ENCODE peak calls at places on chromosome 16, in eight cellular contexts. One of them, this sample, is unnamed.

GRCh38 chr16:76294691-76295214 is 17.6 kb downstream of the CNTNAP4 start:
- DNase-seq in H4: no peak
- DNase-seq in hypothalamus: no peak
- DNase-seq in A549: no peak
- DNase-seq in HTR-8/SVneo: no peak
- DNase-seq in EL: no peak
- DNase-seq in HFF-Myc: no peak
- DNase-seq in fibroblast of mammary gland: no peak
- DNase-seq in this sample: no peak

GRCh38 chr16:65934443-65934842 is 432.0 kb upstream of the CDH5 start:
- DNase-seq in H4: no peak
- DNase-seq in hypothalamus: no peak
- DNase-seq in A549: no peak
- DNase-seq in HTR-8/SVneo: no peak
- DNase-seq in EL: no peak
- DNase-seq in HFF-Myc: no peak
- DNase-seq in fibroblast of mammary gland: no peak
- DNase-seq in this sample: no peak

GRCh38 chr16:23072769-23073549 is 76.3 kb downstream of the USP31 start:
- DNase-seq in H4: no peak
- DNase-seq in hypothalamus: no peak
- DNase-seq in A549: peak
- DNase-seq in HTR-8/SVneo: no peak
- DNase-seq in EL: peak
- DNase-seq in HFF-Myc: no peak
- DNase-seq in fibroblast of mammary gland: peak
- DNase-seq in this sample: peak

GRCh38 chr16:11835891-11836652 is 15.3 kb downstream of the RSL1D1 start:
- DNase-seq in H4: peak
- DNase-seq in hypothalamus: no peak
- DNase-seq in A549: no peak
- DNase-seq in HTR-8/SVneo: no peak
- DNase-seq in EL: peak
- DNase-seq in HFF-Myc: peak
- DNase-seq in fibroblast of mammary gland: peak
- DNase-seq in this sample: peak

GRCh38 chr16:16864536-16864935 is 485.6 kb downstream of the NPIPA7 start:
- DNase-seq in H4: no peak
- DNase-seq in hypothalamus: no peak
- DNase-seq in A549: no peak
- DNase-seq in HTR-8/SVneo: no peak
- DNase-seq in EL: no peak
- DNase-seq in HFF-Myc: no peak
- DNase-seq in fibroblast of mammary gland: no peak
- DNase-seq in this sample: no peak

GRCh38 chr16:17056666-17057065 is 414.1 kb downstream of the XYLT1 start:
- DNase-seq in H4: no peak
- DNase-seq in hypothalamus: no peak
- DNase-seq in A549: no peak
- DNase-seq in HTR-8/SVneo: no peak
- DNase-seq in EL: no peak
- DNase-seq in HFF-Myc: no peak
- DNase-seq in fibroblast of mammary gland: no peak
- DNase-seq in this sample: no peak

GRCh38 chr16:68640972-68641371 is 4.1 kb upstream of the CDH3 start:
- DNase-seq in H4: peak
- DNase-seq in hypothalamus: no peak
- DNase-seq in A549: no peak
- DNase-seq in HTR-8/SVneo: no peak
- DNase-seq in EL: peak
- DNase-seq in HFF-Myc: no peak
- DNase-seq in fibroblast of mammary gland: no peak
- DNase-seq in this sample: peak

GRCh38 chr16:85304337-85304736 is 192.1 kb upstream of the CIBAR2 start:
- DNase-seq in H4: no peak
- DNase-seq in hypothalamus: no peak
- DNase-seq in A549: no peak
- DNase-seq in HTR-8/SVneo: no peak
- DNase-seq in EL: no peak
- DNase-seq in HFF-Myc: no peak
- DNase-seq in fibroblast of mammary gland: no peak
- DNase-seq in this sample: no peak

GRCh38 chr16:23320695-23321094 is 18.6 kb downstream of the SCNN1B start:
- DNase-seq in H4: no peak
- DNase-seq in hypothalamus: no peak
- DNase-seq in A549: no peak
- DNase-seq in HTR-8/SVneo: no peak
- DNase-seq in EL: no peak
- DNase-seq in HFF-Myc: no peak
- DNase-seq in fibroblast of mammary gland: no peak
- DNase-seq in this sample: no peak

GRCh38 chr16:51353055-51353454 is 202.0 kb upstream of the SALL1 start:
- DNase-seq in H4: no peak
- DNase-seq in hypothalamus: no peak
- DNase-seq in A549: no peak
- DNase-seq in HTR-8/SVneo: no peak
- DNase-seq in EL: no peak
- DNase-seq in HFF-Myc: no peak
- DNase-seq in fibroblast of mammary gland: no peak
- DNase-seq in this sample: no peak

GRCh38 chr16:526181-527014 is 1.1 kb upstream of the CAPN15 start:
- DNase-seq in H4: no peak
- DNase-seq in hypothalamus: no peak
- DNase-seq in A549: no peak
- DNase-seq in HTR-8/SVneo: no peak
- DNase-seq in EL: peak
- DNase-seq in HFF-Myc: no peak
- DNase-seq in fibroblast of mammary gland: peak
- DNase-seq in this sample: peak

GRCh38 chr16:69613283-69614154 is 47.8 kb downstream of the NFAT5 start:
- DNase-seq in H4: no peak
- DNase-seq in hypothalamus: no peak
- DNase-seq in A549: no peak
- DNase-seq in HTR-8/SVneo: no peak
- DNase-seq in EL: no peak
- DNase-seq in HFF-Myc: no peak
- DNase-seq in fibroblast of mammary gland: peak
- DNase-seq in this sample: peak

GRCh38 chr16:64870859-64871258 is 251.0 kb downstream of the CDH11 start:
- DNase-seq in H4: no peak
- DNase-seq in hypothalamus: no peak
- DNase-seq in A549: no peak
- DNase-seq in HTR-8/SVneo: no peak
- DNase-seq in EL: no peak
- DNase-seq in HFF-Myc: no peak
- DNase-seq in fibroblast of mammary gland: no peak
- DNase-seq in this sample: no peak

GRCh38 chr16:82655315-82655714 is 28.5 kb downstream of the CDH13 start:
- DNase-seq in H4: peak
- DNase-seq in hypothalamus: no peak
- DNase-seq in A549: no peak
- DNase-seq in HTR-8/SVneo: peak
- DNase-seq in EL: peak
- DNase-seq in HFF-Myc: peak
- DNase-seq in fibroblast of mammary gland: peak
- DNase-seq in this sample: peak

GRCh38 chr16:64580558-64580957 is 541.3 kb downstream of the CDH11 start:
- DNase-seq in H4: no peak
- DNase-seq in hypothalamus: no peak
- DNase-seq in A549: no peak
- DNase-seq in HTR-8/SVneo: no peak
- DNase-seq in EL: no peak
- DNase-seq in HFF-Myc: no peak
- DNase-seq in fibroblast of mammary gland: no peak
- DNase-seq in this sample: no peak

GRCh38 chr16:72122916-72123315 is 29.3 kb downstream of the DHX38 start:
- DNase-seq in H4: no peak
- DNase-seq in hypothalamus: no peak
- DNase-seq in A549: no peak
- DNase-seq in HTR-8/SVneo: no peak
- DNase-seq in EL: no peak
- DNase-seq in HFF-Myc: no peak
- DNase-seq in fibroblast of mammary gland: no peak
- DNase-seq in this sample: no peak

GRCh38 chr16:30923554-30924085 is at the start of gene FBXL19:
- DNase-seq in H4: no peak
- DNase-seq in hypothalamus: no peak
- DNase-seq in A549: no peak
- DNase-seq in HTR-8/SVneo: no peak
- DNase-seq in EL: no peak
- DNase-seq in HFF-Myc: no peak
- DNase-seq in fibroblast of mammary gland: no peak
- DNase-seq in this sample: no peak

GRCh38 chr16:13039526-13039925 is 138.1 kb downstream of the SHISA9 start:
- DNase-seq in H4: no peak
- DNase-seq in hypothalamus: no peak
- DNase-seq in A549: no peak
- DNase-seq in HTR-8/SVneo: no peak
- DNase-seq in EL: no peak
- DNase-seq in HFF-Myc: no peak
- DNase-seq in fibroblast of mammary gland: no peak
- DNase-seq in this sample: no peak

GRCh38 chr16:9820481-9821246 is 361.6 kb downstream of the GRIN2A start:
- DNase-seq in H4: no peak
- DNase-seq in hypothalamus: no peak
- DNase-seq in A549: no peak
- DNase-seq in HTR-8/SVneo: no peak
- DNase-seq in EL: no peak
- DNase-seq in HFF-Myc: no peak
- DNase-seq in fibroblast of mammary gland: no peak
- DNase-seq in this sample: no peak

GRCh38 chr16:2194166-2194834 is 2.1 kb downstream of the CASKIN1 start:
- DNase-seq in H4: no peak
- DNase-seq in hypothalamus: no peak
- DNase-seq in A549: peak
- DNase-seq in HTR-8/SVneo: peak
- DNase-seq in EL: peak
- DNase-seq in HFF-Myc: peak
- DNase-seq in fibroblast of mammary gland: peak
- DNase-seq in this sample: peak

GRCh38 chr16:88817785-88818609 is 6.3 kb upstream of the APRT start:
- DNase-seq in H4: no peak
- DNase-seq in hypothalamus: no peak
- DNase-seq in A549: no peak
- DNase-seq in HTR-8/SVneo: no peak
- DNase-seq in EL: no peak
- DNase-seq in HFF-Myc: no peak
- DNase-seq in fibroblast of mammary gland: no peak
- DNase-seq in this sample: no peak

GRCh38 chr16:69073181-69073669 is 32.2 kb upstream of the HAS3 start:
- DNase-seq in H4: peak
- DNase-seq in hypothalamus: no peak
- DNase-seq in A549: peak
- DNase-seq in HTR-8/SVneo: peak
- DNase-seq in EL: peak
- DNase-seq in HFF-Myc: peak
- DNase-seq in fibroblast of mammary gland: peak
- DNase-seq in this sample: peak

GRCh38 chr16:65657051-65657450 is 535.2 kb upstream of the CDH11 start:
- DNase-seq in H4: no peak
- DNase-seq in hypothalamus: no peak
- DNase-seq in A549: no peak
- DNase-seq in HTR-8/SVneo: no peak
- DNase-seq in EL: no peak
- DNase-seq in HFF-Myc: no peak
- DNase-seq in fibroblast of mammary gland: no peak
- DNase-seq in this sample: no peak

GRCh38 chr16:11796227-11797165 is 562 bp downstream of the ZC3H7A start:
- DNase-seq in H4: no peak
- DNase-seq in hypothalamus: no peak
- DNase-seq in A549: peak
- DNase-seq in HTR-8/SVneo: no peak
- DNase-seq in EL: peak
- DNase-seq in HFF-Myc: no peak
- DNase-seq in fibroblast of mammary gland: peak
- DNase-seq in this sample: peak

GRCh38 chr16:9115277-9115676 is 23.8 kb downstream of the HAPSTR1 start:
- DNase-seq in H4: no peak
- DNase-seq in hypothalamus: no peak
- DNase-seq in A549: no peak
- DNase-seq in HTR-8/SVneo: no peak
- DNase-seq in EL: peak
- DNase-seq in HFF-Myc: no peak
- DNase-seq in fibroblast of mammary gland: no peak
- DNase-seq in this sample: peak

GRCh38 chr16:16185095-16185494 is 38.2 kb downstream of the ABCC6 start:
- DNase-seq in H4: no peak
- DNase-seq in hypothalamus: no peak
- DNase-seq in A549: no peak
- DNase-seq in HTR-8/SVneo: no peak
- DNase-seq in EL: no peak
- DNase-seq in HFF-Myc: no peak
- DNase-seq in fibroblast of mammary gland: no peak
- DNase-seq in this sample: no peak

GRCh38 chr16:5018791-5019190 is 14.9 kb downstream of the NAGPA start:
- DNase-seq in H4: no peak
- DNase-seq in hypothalamus: no peak
- DNase-seq in A549: no peak
- DNase-seq in HTR-8/SVneo: no peak
- DNase-seq in EL: no peak
- DNase-seq in HFF-Myc: no peak
- DNase-seq in fibroblast of mammary gland: no peak
- DNase-seq in this sample: no peak

GRCh38 chr16:2003827-2004641 is 5.6 kb downstream of the ZNF598 start:
- DNase-seq in H4: peak
- DNase-seq in hypothalamus: peak
- DNase-seq in A549: peak
- DNase-seq in HTR-8/SVneo: peak
- DNase-seq in EL: peak
- DNase-seq in HFF-Myc: no peak
- DNase-seq in fibroblast of mammary gland: peak
- DNase-seq in this sample: peak

GRCh38 chr16:4404247-4404966 is 12.0 kb downstream of the CORO7 start:
- DNase-seq in H4: no peak
- DNase-seq in hypothalamus: no peak
- DNase-seq in A549: peak
- DNase-seq in HTR-8/SVneo: no peak
- DNase-seq in EL: no peak
- DNase-seq in HFF-Myc: no peak
- DNase-seq in fibroblast of mammary gland: peak
- DNase-seq in this sample: peak

GRCh38 chr16:3187798-3188674 is at the start of gene OR1F1:
- DNase-seq in H4: peak
- DNase-seq in hypothalamus: no peak
- DNase-seq in A549: peak
- DNase-seq in HTR-8/SVneo: peak
- DNase-seq in EL: peak
- DNase-seq in HFF-Myc: peak
- DNase-seq in fibroblast of mammary gland: peak
- DNase-seq in this sample: peak